ENCODE peak calls at places on chromosomes 11 and 22, in nine cellular contexts. One of them, this sample, is unnamed.

GRCh38 chr22:23591203-23591791 is 11.2 kb upstream of the IGLL1 start:
- DNase-seq in activated naive CD4-positive, alpha-beta T cell: peak; percentile 25
- DNase-seq in stimulated activated CD8-positive, alpha-beta memory T cell treated with anti-CD3 and anti-CD28 coated beads, Interleukin-4, amount 100 ng/mL, for 4 hours: peak; percentile 10
- DNase-seq in upper lobe of left lung: no peak
- DNase-seq in body of pancreas: peak; percentile 77
- DNase-seq in NCI-H2029: peak; percentile 31
- DNase-seq in H1: peak; percentile 93
- DNase-seq in activated T-helper 1 cell treated with anti-CD3 and anti-CD28 coated beads, Interleukin-12 subunit alpha, Interleukin-12 subunit beta, Interleukin-2, Interleukin-4 antibody, amounts not matched to agents 30 ng/mL and 10 ng/mL and 1 ng/mL, durations not matched to agents 14 hours and 24 hours and 36 hours: peak; percentile 18
- DNase-seq in kidney epithelial cell: no peak
- DNase-seq in this sample: peak; percentile 72

GRCh38 chr22:32083000-32083399 is 39.9 kb downstream of the SLC5A1 start:
- DNase-seq in activated naive CD4-positive, alpha-beta T cell: no peak
- DNase-seq in stimulated activated CD8-positive, alpha-beta memory T cell treated with anti-CD3 and anti-CD28 coated beads, Interleukin-4, amount 100 ng/mL, for 4 hours: no peak
- DNase-seq in upper lobe of left lung: no peak
- DNase-seq in body of pancreas: no peak
- DNase-seq in NCI-H2029: no peak
- DNase-seq in H1: no peak
- DNase-seq in activated T-helper 1 cell treated with anti-CD3 and anti-CD28 coated beads, Interleukin-12 subunit alpha, Interleukin-12 subunit beta, Interleukin-2, Interleukin-4 antibody, amounts not matched to agents 30 ng/mL and 10 ng/mL and 1 ng/mL, durations not matched to agents 14 hours and 24 hours and 36 hours: no peak
- DNase-seq in kidney epithelial cell: no peak
- DNase-seq in this sample: no peak

GRCh38 chr22:43152355-43153071 is 1.2 kb downstream of the TSPO start:
- DNase-seq in activated naive CD4-positive, alpha-beta T cell: no peak
- DNase-seq in stimulated activated CD8-positive, alpha-beta memory T cell treated with anti-CD3 and anti-CD28 coated beads, Interleukin-4, amount 100 ng/mL, for 4 hours: peak; percentile 21
- DNase-seq in upper lobe of left lung: peak; percentile 88
- DNase-seq in body of pancreas: peak; percentile 75
- DNase-seq in NCI-H2029: peak; percentile 47
- DNase-seq in H1: peak; percentile 65
- DNase-seq in activated T-helper 1 cell treated with anti-CD3 and anti-CD28 coated beads, Interleukin-12 subunit alpha, Interleukin-12 subunit beta, Interleukin-2, Interleukin-4 antibody, amounts not matched to agents 30 ng/mL and 10 ng/mL and 1 ng/mL, durations not matched to agents 14 hours and 24 hours and 36 hours: peak; percentile 44
- DNase-seq in kidney epithelial cell: no peak
- DNase-seq in this sample: peak; percentile 88

GRCh38 chr11:46905806-46906205 is 12.5 kb downstream of the LRP4 start:
- DNase-seq in activated naive CD4-positive, alpha-beta T cell: no peak
- DNase-seq in stimulated activated CD8-positive, alpha-beta memory T cell treated with anti-CD3 and anti-CD28 coated beads, Interleukin-4, amount 100 ng/mL, for 4 hours: no peak
- DNase-seq in upper lobe of left lung: no peak
- DNase-seq in body of pancreas: no peak
- DNase-seq in NCI-H2029: no peak
- DNase-seq in H1: no peak
- DNase-seq in activated T-helper 1 cell treated with anti-CD3 and anti-CD28 coated beads, Interleukin-12 subunit alpha, Interleukin-12 subunit beta, Interleukin-2, Interleukin-4 antibody, amounts not matched to agents 30 ng/mL and 10 ng/mL and 1 ng/mL, durations not matched to agents 14 hours and 24 hours and 36 hours: no peak
- DNase-seq in kidney epithelial cell: no peak
- DNase-seq in this sample: no peak

GRCh38 chr11:64834723-64835615 is 9.5 kb downstream of the CDC42BPG start:
- DNase-seq in activated naive CD4-positive, alpha-beta T cell: no peak
- DNase-seq in stimulated activated CD8-positive, alpha-beta memory T cell treated with anti-CD3 and anti-CD28 coated beads, Interleukin-4, amount 100 ng/mL, for 4 hours: no peak
- DNase-seq in upper lobe of left lung: peak; percentile 88
- DNase-seq in body of pancreas: peak; percentile 64
- DNase-seq in NCI-H2029: no peak
- DNase-seq in H1: no peak
- DNase-seq in activated T-helper 1 cell treated with anti-CD3 and anti-CD28 coated beads, Interleukin-12 subunit alpha, Interleukin-12 subunit beta, Interleukin-2, Interleukin-4 antibody, amounts not matched to agents 30 ng/mL and 10 ng/mL and 1 ng/mL, durations not matched to agents 14 hours and 24 hours and 36 hours: no peak
- DNase-seq in kidney epithelial cell: peak; percentile 49
- DNase-seq in this sample: no peak

GRCh38 chr11:65425105-65425970 is 2.7 kb downstream of the NEAT1 start:
- DNase-seq in activated naive CD4-positive, alpha-beta T cell: no peak
- DNase-seq in stimulated activated CD8-positive, alpha-beta memory T cell treated with anti-CD3 and anti-CD28 coated beads, Interleukin-4, amount 100 ng/mL, for 4 hours: peak; percentile 75
- DNase-seq in upper lobe of left lung: no peak
- DNase-seq in body of pancreas: peak; percentile 54
- DNase-seq in NCI-H2029: no peak
- DNase-seq in H1: no peak
- DNase-seq in activated T-helper 1 cell treated with anti-CD3 and anti-CD28 coated beads, Interleukin-12 subunit alpha, Interleukin-12 subunit beta, Interleukin-2, Interleukin-4 antibody, amounts not matched to agents 30 ng/mL and 10 ng/mL and 1 ng/mL, durations not matched to agents 14 hours and 24 hours and 36 hours: peak; percentile 75
- DNase-seq in kidney epithelial cell: no peak
- DNase-seq in this sample: peak; percentile 76

GRCh38 chr11:133026952-133027351 is 505.3 kb downstream of the OPCML start:
- DNase-seq in activated naive CD4-positive, alpha-beta T cell: no peak
- DNase-seq in stimulated activated CD8-positive, alpha-beta memory T cell treated with anti-CD3 and anti-CD28 coated beads, Interleukin-4, amount 100 ng/mL, for 4 hours: no peak
- DNase-seq in upper lobe of left lung: no peak
- DNase-seq in body of pancreas: no peak
- DNase-seq in NCI-H2029: no peak
- DNase-seq in H1: no peak
- DNase-seq in activated T-helper 1 cell treated with anti-CD3 and anti-CD28 coated beads, Interleukin-12 subunit alpha, Interleukin-12 subunit beta, Interleukin-2, Interleukin-4 antibody, amounts not matched to agents 30 ng/mL and 10 ng/mL and 1 ng/mL, durations not matched to agents 14 hours and 24 hours and 36 hours: no peak
- DNase-seq in kidney epithelial cell: no peak
- DNase-seq in this sample: no peak

GRCh38 chr11:48083427-48083826 is 103.1 kb downstream of the PTPRJ start:
- DNase-seq in activated naive CD4-positive, alpha-beta T cell: no peak
- DNase-seq in stimulated activated CD8-positive, alpha-beta memory T cell treated with anti-CD3 and anti-CD28 coated beads, Interleukin-4, amount 100 ng/mL, for 4 hours: no peak
- DNase-seq in upper lobe of left lung: no peak
- DNase-seq in body of pancreas: no peak
- DNase-seq in NCI-H2029: no peak
- DNase-seq in H1: no peak
- DNase-seq in activated T-helper 1 cell treated with anti-CD3 and anti-CD28 coated beads, Interleukin-12 subunit alpha, Interleukin-12 subunit beta, Interleukin-2, Interleukin-4 antibody, amounts not matched to agents 30 ng/mL and 10 ng/mL and 1 ng/mL, durations not matched to agents 14 hours and 24 hours and 36 hours: no peak
- DNase-seq in kidney epithelial cell: no peak
- DNase-seq in this sample: no peak

GRCh38 chr22:46026907-46027218 is 49.9 kb upstream of the WNT7B start:
- DNase-seq in activated naive CD4-positive, alpha-beta T cell: no peak
- DNase-seq in stimulated activated CD8-positive, alpha-beta memory T cell treated with anti-CD3 and anti-CD28 coated beads, Interleukin-4, amount 100 ng/mL, for 4 hours: no peak
- DNase-seq in upper lobe of left lung: no peak
- DNase-seq in body of pancreas: no peak
- DNase-seq in NCI-H2029: no peak
- DNase-seq in H1: no peak
- DNase-seq in activated T-helper 1 cell treated with anti-CD3 and anti-CD28 coated beads, Interleukin-12 subunit alpha, Interleukin-12 subunit beta, Interleukin-2, Interleukin-4 antibody, amounts not matched to agents 30 ng/mL and 10 ng/mL and 1 ng/mL, durations not matched to agents 14 hours and 24 hours and 36 hours: no peak
- DNase-seq in kidney epithelial cell: no peak
- DNase-seq in this sample: no peak

GRCh38 chr11:46674463-46675287 is 25.7 kb downstream of the ARHGAP1 start:
- DNase-seq in activated naive CD4-positive, alpha-beta T cell: no peak
- DNase-seq in stimulated activated CD8-positive, alpha-beta memory T cell treated with anti-CD3 and anti-CD28 coated beads, Interleukin-4, amount 100 ng/mL, for 4 hours: no peak
- DNase-seq in upper lobe of left lung: no peak
- DNase-seq in body of pancreas: no peak
- DNase-seq in NCI-H2029: no peak
- DNase-seq in H1: peak; percentile 78
- DNase-seq in activated T-helper 1 cell treated with anti-CD3 and anti-CD28 coated beads, Interleukin-12 subunit alpha, Interleukin-12 subunit beta, Interleukin-2, Interleukin-4 antibody, amounts not matched to agents 30 ng/mL and 10 ng/mL and 1 ng/mL, durations not matched to agents 14 hours and 24 hours and 36 hours: peak; percentile 10
- DNase-seq in kidney epithelial cell: no peak
- DNase-seq in this sample: peak; percentile 40

GRCh38 chr11:66313321-66314185 is 3.3 kb downstream of the CD248 start:
- DNase-seq in activated naive CD4-positive, alpha-beta T cell: no peak
- DNase-seq in stimulated activated CD8-positive, alpha-beta memory T cell treated with anti-CD3 and anti-CD28 coated beads, Interleukin-4, amount 100 ng/mL, for 4 hours: no peak
- DNase-seq in upper lobe of left lung: peak; percentile 86
- DNase-seq in body of pancreas: peak; percentile 34
- DNase-seq in NCI-H2029: no peak
- DNase-seq in H1: no peak
- DNase-seq in activated T-helper 1 cell treated with anti-CD3 and anti-CD28 coated beads, Interleukin-12 subunit alpha, Interleukin-12 subunit beta, Interleukin-2, Interleukin-4 antibody, amounts not matched to agents 30 ng/mL and 10 ng/mL and 1 ng/mL, durations not matched to agents 14 hours and 24 hours and 36 hours: no peak
- DNase-seq in kidney epithelial cell: no peak
- DNase-seq in this sample: no peak